ENCODE peak calls at places on chromosomes 6 and 20, in eight cellular contexts. One of them, this sample, is unnamed.
A peak's percentile ranks its signal among the peaks of the same experiment; 100 is the strongest.

GRCh38 chr20:49938173-49939163 is 2.3 kb downstream of the RNF114 start:
- DNase-seq in MM.1S: no peak
- DNase-seq in astrocyte of the spinal cord: peak; percentile 72
- DNase-seq in tibial nerve: peak; percentile 51
- DNase-seq in H9: no peak
- DNase-seq in cardiac fibroblast: peak; percentile 85
- DNase-seq in transverse colon: peak; percentile 57
- DNase-seq in AG04449: no peak
- DNase-seq in this sample: peak; percentile 77

GRCh38 chr20:62197321-62197720 is 14.5 kb downstream of the MTG2 start:
- DNase-seq in MM.1S: no peak
- DNase-seq in astrocyte of the spinal cord: no peak
- DNase-seq in tibial nerve: no peak
- DNase-seq in H9: no peak
- DNase-seq in cardiac fibroblast: no peak
- DNase-seq in transverse colon: no peak
- DNase-seq in AG04449: no peak
- DNase-seq in this sample: no peak

GRCh38 chr20:25285091-25285647 is 37.3 kb downstream of the PYGB start:
- DNase-seq in MM.1S: no peak
- DNase-seq in astrocyte of the spinal cord: no peak
- DNase-seq in tibial nerve: peak; percentile 8
- DNase-seq in H9: no peak
- DNase-seq in cardiac fibroblast: no peak
- DNase-seq in transverse colon: peak; percentile 6
- DNase-seq in AG04449: no peak
- DNase-seq in this sample: no peak

GRCh38 chr20:36872857-36873256 is 3.1 kb upstream of the TLDC2 start:
- DNase-seq in MM.1S: no peak
- DNase-seq in astrocyte of the spinal cord: no peak
- DNase-seq in tibial nerve: no peak
- DNase-seq in H9: no peak
- DNase-seq in cardiac fibroblast: peak; percentile 30
- DNase-seq in transverse colon: no peak
- DNase-seq in AG04449: no peak
- DNase-seq in this sample: no peak

GRCh38 chr6:161351855-161352254 is 78.0 kb upstream of the AGPAT4 start:
- DNase-seq in MM.1S: no peak
- DNase-seq in astrocyte of the spinal cord: no peak
- DNase-seq in tibial nerve: no peak
- DNase-seq in H9: no peak
- DNase-seq in cardiac fibroblast: no peak
- DNase-seq in transverse colon: no peak
- DNase-seq in AG04449: no peak
- DNase-seq in this sample: no peak

GRCh38 chr6:36067374-36068011 is 39.9 kb downstream of the MAPK14 start:
- DNase-seq in MM.1S: no peak
- DNase-seq in astrocyte of the spinal cord: peak; percentile 9
- DNase-seq in tibial nerve: no peak
- DNase-seq in H9: no peak
- DNase-seq in cardiac fibroblast: peak; percentile 44
- DNase-seq in transverse colon: no peak
- DNase-seq in AG04449: no peak
- DNase-seq in this sample: no peak

GRCh38 chr6:15512126-15512525 is 150.7 kb downstream of the DTNBP1 start:
- DNase-seq in MM.1S: no peak
- DNase-seq in astrocyte of the spinal cord: no peak
- DNase-seq in tibial nerve: no peak
- DNase-seq in H9: no peak
- DNase-seq in cardiac fibroblast: no peak
- DNase-seq in transverse colon: no peak
- DNase-seq in AG04449: no peak
- DNase-seq in this sample: no peak

GRCh38 chr6:41455818-41456217 is 90.4 kb upstream of the FOXP4 start:
- DNase-seq in MM.1S: no peak
- DNase-seq in astrocyte of the spinal cord: no peak
- DNase-seq in tibial nerve: no peak
- DNase-seq in H9: no peak
- DNase-seq in cardiac fibroblast: no peak
- DNase-seq in transverse colon: no peak
- DNase-seq in AG04449: no peak
- DNase-seq in this sample: no peak

GRCh38 chr6:142300758-142301251 is 1.0 kb upstream of the ADGRG6 start:
- DNase-seq in MM.1S: no peak
- DNase-seq in astrocyte of the spinal cord: peak; percentile 45
- DNase-seq in tibial nerve: no peak
- DNase-seq in H9: peak; percentile 31
- DNase-seq in cardiac fibroblast: peak; percentile 86
- DNase-seq in transverse colon: peak; percentile 25
- DNase-seq in AG04449: no peak
- DNase-seq in this sample: no peak

GRCh38 chr6:145829102-145829501 is 14.5 kb upstream of the FBXO30 start:
- DNase-seq in MM.1S: no peak
- DNase-seq in astrocyte of the spinal cord: no peak
- DNase-seq in tibial nerve: no peak
- DNase-seq in H9: peak; percentile 36
- DNase-seq in cardiac fibroblast: no peak
- DNase-seq in transverse colon: no peak
- DNase-seq in AG04449: no peak
- DNase-seq in this sample: no peak

GRCh38 chr6:75751443-75751842 is 2.4 kb downstream of the MYO6 start:
- DNase-seq in MM.1S: no peak
- DNase-seq in astrocyte of the spinal cord: peak; percentile 37
- DNase-seq in tibial nerve: no peak
- DNase-seq in H9: no peak
- DNase-seq in cardiac fibroblast: peak; percentile 15
- DNase-seq in transverse colon: no peak
- DNase-seq in AG04449: no peak
- DNase-seq in this sample: no peak

GRCh38 chr20:54476336-54476928 is 1.0 kb downstream of the DOK5 start:
- DNase-seq in MM.1S: no peak
- DNase-seq in astrocyte of the spinal cord: no peak
- DNase-seq in tibial nerve: no peak
- DNase-seq in H9: no peak
- DNase-seq in cardiac fibroblast: no peak
- DNase-seq in transverse colon: no peak
- DNase-seq in AG04449: no peak
- DNase-seq in this sample: no peak

GRCh38 chr6:14046476-14047068 is 71.0 kb upstream of the CD83 start:
- DNase-seq in MM.1S: peak; percentile 64
- DNase-seq in astrocyte of the spinal cord: peak; percentile 45
- DNase-seq in tibial nerve: no peak
- DNase-seq in H9: peak; percentile 61
- DNase-seq in cardiac fibroblast: peak; percentile 55
- DNase-seq in transverse colon: peak; percentile 32
- DNase-seq in AG04449: no peak
- DNase-seq in this sample: no peak

GRCh38 chr6:170114956-170115855 is 175.7 kb downstream of the DLL1 start:
- DNase-seq in MM.1S: no peak
- DNase-seq in astrocyte of the spinal cord: no peak
- DNase-seq in tibial nerve: no peak
- DNase-seq in H9: peak; percentile 22
- DNase-seq in cardiac fibroblast: peak; percentile 35
- DNase-seq in transverse colon: no peak
- DNase-seq in AG04449: no peak
- DNase-seq in this sample: no peak

GRCh38 chr6:117396228-117396627 is 29.5 kb downstream of the ROS1 start:
- DNase-seq in MM.1S: no peak
- DNase-seq in astrocyte of the spinal cord: no peak
- DNase-seq in tibial nerve: no peak
- DNase-seq in H9: no peak
- DNase-seq in cardiac fibroblast: no peak
- DNase-seq in transverse colon: no peak
- DNase-seq in AG04449: no peak
- DNase-seq in this sample: no peak

GRCh38 chr6:80331522-80331921 is 225.1 kb downstream of the BCKDHB start:
- DNase-seq in MM.1S: no peak
- DNase-seq in astrocyte of the spinal cord: no peak
- DNase-seq in tibial nerve: no peak
- DNase-seq in H9: no peak
- DNase-seq in cardiac fibroblast: no peak
- DNase-seq in transverse colon: no peak
- DNase-seq in AG04449: no peak
- DNase-seq in this sample: no peak

GRCh38 chr20:32062776-32063170 is 10.7 kb downstream of the HCK start:
- DNase-seq in MM.1S: no peak
- DNase-seq in astrocyte of the spinal cord: no peak
- DNase-seq in tibial nerve: no peak
- DNase-seq in H9: no peak
- DNase-seq in cardiac fibroblast: no peak
- DNase-seq in transverse colon: peak; percentile 34
- DNase-seq in AG04449: no peak
- DNase-seq in this sample: peak; percentile 62

GRCh38 chr6:31076611-31077010 is 35.8 kb downstream of the C6orf15 start:
- DNase-seq in MM.1S: no peak
- DNase-seq in astrocyte of the spinal cord: no peak
- DNase-seq in tibial nerve: no peak
- DNase-seq in H9: no peak
- DNase-seq in cardiac fibroblast: no peak
- DNase-seq in transverse colon: no peak
- DNase-seq in AG04449: no peak
- DNase-seq in this sample: no peak

GRCh38 chr20:38730167-38730988 is 6.1 kb downstream of the SLC32A1 start:
- DNase-seq in MM.1S: no peak
- DNase-seq in astrocyte of the spinal cord: no peak
- DNase-seq in tibial nerve: no peak
- DNase-seq in H9: no peak
- DNase-seq in cardiac fibroblast: no peak
- DNase-seq in transverse colon: peak; percentile 25
- DNase-seq in AG04449: no peak
- DNase-seq in this sample: no peak

GRCh38 chr6:142695016-142695415 is 250.0 kb downstream of the HIVEP2 start:
- DNase-seq in MM.1S: no peak
- DNase-seq in astrocyte of the spinal cord: peak; percentile 24
- DNase-seq in tibial nerve: no peak
- DNase-seq in H9: no peak
- DNase-seq in cardiac fibroblast: peak; percentile 36
- DNase-seq in transverse colon: no peak
- DNase-seq in AG04449: no peak
- DNase-seq in this sample: no peak

GRCh38 chr6:106477158-106477557 is 116.6 kb downstream of the CRYBG1 start:
- DNase-seq in MM.1S: no peak
- DNase-seq in astrocyte of the spinal cord: no peak
- DNase-seq in tibial nerve: no peak
- DNase-seq in H9: no peak
- DNase-seq in cardiac fibroblast: no peak
- DNase-seq in transverse colon: no peak
- DNase-seq in AG04449: no peak
- DNase-seq in this sample: no peak

GRCh38 chr20:62010551-62011402 is 54.9 kb downstream of the TAF4 start:
- DNase-seq in MM.1S: peak; percentile 25
- DNase-seq in astrocyte of the spinal cord: peak; percentile 61
- DNase-seq in tibial nerve: no peak
- DNase-seq in H9: peak; percentile 61
- DNase-seq in cardiac fibroblast: peak; percentile 66
- DNase-seq in transverse colon: peak; percentile 53
- DNase-seq in AG04449: no peak
- DNase-seq in this sample: no peak

GRCh38 chr20:46151936-46152335 is 33.8 kb downstream of the CD40 start:
- DNase-seq in MM.1S: peak; percentile 10
- DNase-seq in astrocyte of the spinal cord: no peak
- DNase-seq in tibial nerve: no peak
- DNase-seq in H9: peak; percentile 65
- DNase-seq in cardiac fibroblast: no peak
- DNase-seq in transverse colon: no peak
- DNase-seq in AG04449: no peak
- DNase-seq in this sample: no peak
- TF ChIP-seq CTCF in MM.1S: peak; percentile 59
- TF ChIP-seq CTCF in astrocyte of the spinal cord: peak; percentile 24
- TF ChIP-seq CTCF in tibial nerve: no peak
- TF ChIP-seq CTCF in H9: peak; percentile 71
- TF ChIP-seq CTCF in cardiac fibroblast: peak; percentile 19
- TF ChIP-seq CTCF in transverse colon: no peak
- TF ChIP-seq CTCF in AG04449: peak; percentile 9
- TF ChIP-seq CTCF in this sample: no peak

DNA sequence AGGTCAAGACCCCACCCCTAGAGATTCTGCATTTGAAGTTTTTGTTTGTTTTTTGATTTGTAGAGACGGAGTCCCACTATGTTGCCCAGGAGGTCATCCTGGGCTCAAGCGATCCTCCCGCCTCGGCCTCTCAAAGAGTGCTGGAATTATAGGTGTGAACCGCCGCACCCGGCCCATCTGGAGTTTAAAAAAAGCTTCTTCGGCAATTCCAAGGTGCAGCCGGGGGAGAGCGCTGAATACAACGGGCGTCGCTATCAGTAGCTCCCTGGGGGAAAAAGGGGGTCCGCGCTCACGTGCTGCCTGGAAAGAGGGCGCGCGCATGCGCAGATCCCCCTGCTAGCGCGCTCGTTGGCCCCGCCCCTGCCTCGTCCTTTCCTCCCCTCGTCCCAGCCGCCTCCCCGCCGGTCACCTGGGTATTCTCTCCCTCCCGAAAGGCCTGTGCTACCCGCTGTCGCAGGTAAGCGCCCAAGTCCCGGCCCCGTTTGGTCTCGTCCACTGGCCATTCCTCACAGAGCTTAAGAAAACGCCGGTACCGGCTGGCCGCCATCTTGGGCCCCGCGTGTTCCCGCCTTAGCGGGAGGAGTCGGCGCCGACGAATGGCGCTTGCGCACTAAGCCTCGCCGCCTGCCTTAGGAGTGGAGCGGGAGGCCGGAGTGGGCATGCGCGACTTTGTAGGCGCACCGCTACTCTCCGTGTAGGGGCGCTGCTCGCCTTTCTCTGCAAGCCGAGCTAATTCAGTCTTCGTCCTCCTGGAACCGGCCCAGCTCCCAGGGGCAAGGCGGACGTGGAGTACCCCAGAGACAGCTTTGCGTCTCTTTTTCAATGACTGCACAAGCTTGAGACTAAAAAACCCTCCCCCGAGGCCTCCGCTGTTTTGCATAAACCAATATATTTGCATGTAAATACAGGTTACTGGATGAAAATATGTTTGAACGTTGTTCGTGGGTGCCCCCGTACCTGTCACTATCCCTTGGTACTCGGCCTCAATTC is at the start of gene UQCC2:
- DNase-seq in MM.1S: peak; percentile 96
- DNase-seq in astrocyte of the spinal cord: peak; percentile 97
- DNase-seq in tibial nerve: peak; percentile 92
- DNase-seq in H9: peak; percentile 97
- DNase-seq in cardiac fibroblast: peak; percentile 98
- DNase-seq in transverse colon: peak; percentile 98
- DNase-seq in AG04449: peak; percentile 60
- DNase-seq in this sample: peak; percentile 96
- TF ChIP-seq CTCF in MM.1S: peak; percentile 69
- TF ChIP-seq CTCF in astrocyte of the spinal cord: peak; percentile 75
- TF ChIP-seq CTCF in tibial nerve: peak; percentile 48
- TF ChIP-seq CTCF in H9: peak; percentile 71
- TF ChIP-seq CTCF in cardiac fibroblast: peak; percentile 67
- TF ChIP-seq CTCF in transverse colon: peak; percentile 53
- TF ChIP-seq CTCF in AG04449: peak; percentile 86
- TF ChIP-seq CTCF in this sample: peak; percentile 84

GRCh38 chr20:19802492-19803158 is 44.6 kb downstream of the RIN2 start:
- DNase-seq in MM.1S: peak; percentile 72
- DNase-seq in astrocyte of the spinal cord: peak; percentile 18
- DNase-seq in tibial nerve: no peak
- DNase-seq in H9: peak; percentile 47
- DNase-seq in cardiac fibroblast: no peak
- DNase-seq in transverse colon: no peak
- DNase-seq in AG04449: no peak
- DNase-seq in this sample: no peak
- TF ChIP-seq CTCF in MM.1S: peak; percentile 86
- TF ChIP-seq CTCF in astrocyte of the spinal cord: peak; percentile 11
- TF ChIP-seq CTCF in tibial nerve: no peak
- TF ChIP-seq CTCF in H9: peak; percentile 61
- TF ChIP-seq CTCF in cardiac fibroblast: no peak
- TF ChIP-seq CTCF in transverse colon: peak; percentile 63
- TF ChIP-seq CTCF in AG04449: no peak
- TF ChIP-seq CTCF in this sample: peak; percentile 58

GRCh38 chr20:5119435-5120188 is at the start of gene PCNA:
- DNase-seq in MM.1S: peak; percentile 99
- DNase-seq in astrocyte of the spinal cord: peak; percentile 98
- DNase-seq in tibial nerve: peak; percentile 97
- DNase-seq in H9: peak; percentile 98
- DNase-seq in cardiac fibroblast: peak; percentile 97
- DNase-seq in transverse colon: peak; percentile 98
- DNase-seq in AG04449: peak; percentile 71
- DNase-seq in this sample: peak; percentile 97
- TF ChIP-seq CTCF in MM.1S: no peak
- TF ChIP-seq CTCF in astrocyte of the spinal cord: no peak
- TF ChIP-seq CTCF in tibial nerve: no peak
- TF ChIP-seq CTCF in H9: no peak
- TF ChIP-seq CTCF in cardiac fibroblast: no peak
- TF ChIP-seq CTCF in transverse colon: no peak
- TF ChIP-seq CTCF in AG04449: no peak
- TF ChIP-seq CTCF in this sample: peak; percentile 20

This sample was measured in right atrium auricular region.